ENCODE peak calls at places on chromosomes 16 and 17, in six cellular contexts. A is stomach, E is K562, P is sigmoid colon, H is SK-N-SH, I is tibial nerve. Z is an unnamed sample.

GRCh38 chr16:5024632-5025031 is 9.1 kb downstream of the NAGPA start:
- DNase-seq in A (peak; percentile 73), E (no peak), P (no peak), H (no peak), I (no peak), Z (peak; percentile 44)

GRCh38 chr16:82507271-82507670 is 119.5 kb upstream of the CDH13 start:
- DNase-seq in A (no peak), E (no peak), P (no peak), H (no peak), I (no peak), Z (no peak)

GRCh38 chr17:78154903-78155811 is 9.0 kb downstream of the C17orf99 start:
- DNase-seq in A (no peak), E (no peak), P (no peak), H (no peak), I (no peak), Z (peak; percentile 59)

GRCh38 chr17:5011928-5012327 is 14.2 kb downstream of the KIF1C start:
- DNase-seq in A (no peak), E (no peak), P (no peak), H (no peak), I (no peak), Z (no peak)

GRCh38 chr16:11612110-11612981 is 25.6 kb upstream of the LITAF start:
- DNase-seq in A (peak; percentile 90), E (peak; percentile 50), P (no peak), H (no peak), I (no peak), Z (peak; percentile 86)

GRCh38 chr17:36650096-36650764 is 48.8 kb downstream of the MRM1 start:
- DNase-seq in A (no peak), E (no peak), P (no peak), H (no peak), I (no peak), Z (no peak)

GRCh38 chr16:27676807-27677206 is 126.9 kb downstream of the KATNIP start:
- DNase-seq in A (no peak), E (no peak), P (no peak), H (no peak), I (no peak), Z (no peak)

GRCh38 chr16:48522041-48522440 is 87.9 kb downstream of the N4BP1 start:
- DNase-seq in A (no peak), E (no peak), P (no peak), H (no peak), I (no peak), Z (no peak)

GRCh38 chr16:19294156-19294649 is 8.7 kb downstream of the CLEC19A start:
- DNase-seq in A (no peak), E (no peak), P (peak; percentile 72), H (no peak), I (peak; percentile 40), Z (peak; percentile 37)

GRCh38 chr17:61201211-61201610 is 198.4 kb upstream of the TBX2 start:
- DNase-seq in A (no peak), E (no peak), P (no peak), H (no peak), I (no peak), Z (no peak)

GRCh38 chr16:85104821-85105391 is 7.4 kb downstream of the CIBAR2 start:
- DNase-seq in A (no peak), E (no peak), P (no peak), H (no peak), I (no peak), Z (peak; percentile 21)

GRCh38 chr16:4780235-4780634 is 7.9 kb downstream of the SEPTIN12 start:
- DNase-seq in A (no peak), E (no peak), P (no peak), H (no peak), I (no peak), Z (no peak)

GRCh38 chr17:43584666-43585102 is 38.5 kb upstream of the ETV4 start:
- DNase-seq in A (no peak), E (no peak), P (no peak), H (no peak), I (no peak), Z (no peak)

GRCh38 chr16:24688359-24688758 is 41.1 kb upstream of the TNRC6A start:
- DNase-seq in A (no peak), E (no peak), P (no peak), H (no peak), I (no peak), Z (no peak)

GRCh38 chr16:86924537-86924936 is 346.2 kb downstream of the FOXL1 start:
- DNase-seq in A (no peak), E (no peak), P (no peak), H (no peak), I (no peak), Z (no peak)

GRCh38 chr17:57672971-57673370 is 72.1 kb downstream of the CCDC182 start:
- DNase-seq in A (no peak), E (no peak), P (no peak), H (no peak), I (no peak), Z (no peak)

GRCh38 chr17:13513039-13513405 is 88.7 kb downstream of the HS3ST3A1 start:
- DNase-seq in A (no peak), E (peak; percentile 16), P (peak; percentile 70), H (peak; percentile 48), I (no peak), Z (no peak)

GRCh38 chr17:47682138-47682537 is 11.8 kb upstream of the TBKBP1 start:
- DNase-seq in A (no peak), E (no peak), P (no peak), H (no peak), I (no peak), Z (no peak)
- H3K36me3 ChIP-seq in A (peaks cover 74% of the 10 kb centered on the region), E (peaks cover 86% of the 10 kb centered on the region), P (peaks cover 24% of the 10 kb centered on the region), H (peaks cover 94% of the 10 kb centered on the region), I (peaks cover 42% of the 10 kb centered on the region), Z (peaks cover 56% of the 10 kb centered on the region)

GRCh38 chr17:65785109-65785508 is 223.7 kb upstream of the AXIN2 start:
- DNase-seq in A (no peak), E (no peak), P (no peak), H (no peak), I (no peak), Z (no peak)
- TF ChIP-seq EP300 in A (no peak), E (no peak), P (peak; percentile 30), H (peak; percentile 97), I (peak; percentile 53), Z (no peak)

DNA sequence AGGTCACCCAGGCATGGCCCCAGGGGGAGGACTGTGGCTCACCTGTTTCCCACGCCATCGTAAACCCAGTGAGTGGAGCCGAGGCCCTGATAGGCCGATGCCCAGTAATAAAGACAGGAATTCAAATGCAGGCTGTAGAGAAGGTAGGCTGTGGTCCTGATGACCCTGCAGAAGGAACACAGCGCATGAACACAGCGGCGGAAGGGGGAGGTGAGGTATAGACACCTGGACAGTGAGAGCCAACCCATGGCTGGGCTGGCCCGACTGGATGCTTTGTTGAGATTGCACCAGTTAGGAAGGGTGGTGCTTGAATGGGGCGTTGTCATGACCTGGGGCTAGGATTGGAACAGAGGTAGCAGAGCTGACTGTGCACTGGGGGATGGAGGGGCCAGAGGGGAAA is 59.2 kb downstream of the CNGB1 start:
- DNase-seq in A (no peak), E (no peak), P (no peak), H (no peak), I (no peak), Z (no peak)
- H3K36me3 ChIP-seq in A (no peaks in the 10 kb centered on the region), E (no peaks in the 10 kb centered on the region), P (no peaks in the 10 kb centered on the region), H (no peaks in the 10 kb centered on the region), I (no peaks in the 10 kb centered on the region), Z (no peaks in the 10 kb centered on the region)

GRCh38 chr17:67246648-67247415 is 1.8 kb upstream of the HELZ start:
- DNase-seq in A (peak; percentile 78), E (peak; percentile 43), P (no peak), H (no peak), I (no peak), Z (peak; percentile 76)
- TF ChIP-seq EP300 in A (no peak), E (no peak), P (no peak), H (no peak), I (no peak), Z (no peak)

GRCh38 chr16:88781140-88782077 is 3.6 kb downstream of the PIEZO1 start:
- DNase-seq in A (no peak), E (no peak), P (no peak), H (no peak), I (no peak), Z (peak; percentile 73)
- H3K36me3 ChIP-seq in A (no peaks in the 10 kb centered on the region), E (peaks cover 52% of the 10 kb centered on the region), P (no peaks in the 10 kb centered on the region), H (no peaks in the 10 kb centered on the region), I (no peaks in the 10 kb centered on the region), Z (no peaks in the 10 kb centered on the region)

DNA sequence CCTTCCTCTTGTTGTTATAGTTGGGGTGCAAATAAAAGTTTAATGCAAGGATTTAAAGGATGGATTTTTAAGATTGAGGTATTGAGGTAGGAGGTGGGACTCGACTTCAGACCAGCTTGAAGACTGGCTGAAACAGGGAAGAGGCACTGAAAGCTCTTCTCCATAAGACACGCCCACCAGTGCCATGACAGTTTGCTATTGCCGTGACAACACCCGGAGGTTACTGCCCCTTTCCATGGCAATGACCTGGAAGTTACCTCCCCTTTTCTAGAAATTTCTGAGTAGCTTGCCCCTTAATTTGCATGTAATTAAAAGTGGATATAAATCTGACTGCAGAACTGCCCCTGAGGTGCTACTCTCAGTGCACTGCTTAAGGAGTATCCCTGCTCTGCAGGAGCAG is 122.6 kb downstream of the SHISA6 start:
- DNase-seq in A (no peak), E (no peak), P (no peak), H (no peak), I (no peak), Z (no peak)
- TF ChIP-seq EP300 in A (no peak), E (no peak), P (no peak), H (no peak), I (no peak), Z (no peak)

GRCh38 chr17:80319999-80320344 is 59.3 kb downstream of the RNF213 start:
- DNase-seq in A (no peak), E (peak; percentile 22), P (no peak), H (no peak), I (no peak), Z (no peak)

GRCh38 chr17:80322864-80323263 is 62.2 kb downstream of the RNF213 start:
- DNase-seq in A (no peak), E (no peak), P (no peak), H (no peak), I (no peak), Z (no peak)

GRCh38 chr17:80327518-80327917 is 66.9 kb downstream of the RNF213 start:
- DNase-seq in A (no peak), E (no peak), P (peak; percentile 26), H (no peak), I (no peak), Z (no peak)

GRCh38 chr17:80320496-80320895 is 59.8 kb downstream of the RNF213 start:
- DNase-seq in A (no peak), E (no peak), P (no peak), H (no peak), I (no peak), Z (no peak)

DNA sequence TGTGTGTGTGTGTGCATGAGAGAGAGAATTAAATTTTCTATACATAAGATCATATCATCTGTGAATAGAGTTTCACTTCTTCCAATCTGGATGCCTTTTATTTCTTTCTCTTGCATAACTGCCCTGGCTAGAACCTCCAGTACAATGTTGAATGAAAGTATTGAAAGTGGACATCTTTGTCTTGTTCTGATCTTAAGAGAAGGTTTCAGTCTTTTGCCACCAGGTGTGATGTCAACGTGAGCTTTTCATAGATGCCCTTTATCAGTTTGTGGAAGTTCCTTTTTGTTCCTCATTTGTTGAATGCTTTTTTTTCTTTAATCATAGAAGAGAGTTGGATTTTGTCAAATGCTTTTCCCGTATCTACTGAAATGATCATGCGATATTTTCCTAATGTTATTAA is 63.3 kb downstream of the RNF213 start:
- DNase-seq in A (no peak), E (no peak), P (no peak), H (no peak), I (no peak), Z (no peak)
- H3K36me3 ChIP-seq in A (peaks cover 97% of the 10 kb centered on the region), E (peaks cover 67% of the 10 kb centered on the region), P (peaks cover 15% of the 10 kb centered on the region), H (peaks cover 79% of the 10 kb centered on the region), I (peaks cover 27% of the 10 kb centered on the region), Z (no peaks in the 10 kb centered on the region)

Z was measured in transverse colon.